ENCODE peak calls at places on chromosomes 4 and X, in seven cellular contexts. V, U, M, R, P, S and O are unnamed samples.

GRCh38 chr4:182862166-182862875 is 54.9 kb downstream of the DCTD start:
- DNase-seq in M (no peak), P (no peak), R (no peak), V (no peak), S (no peak), U (no peak), O (no peak)

GRCh38 chr4:86014599-86014998 is 345.3 kb downstream of the MAPK10 start:
- DNase-seq in M (no peak), U (no peak), P (no peak), S (no peak), V (no peak), R (no peak), O (no peak)

GRCh38 chrX:100663651-100664050 is 19.7 kb downstream of the SRPX2 start:
- DNase-seq in U (no peak), R (no peak), V (no peak), P (no peak), S (no peak), M (no peak), O (no peak)

GRCh38 chr4:94827481-94828110 is 69.8 kb downstream of the BMPR1B start:
- DNase-seq in V (no peak), R (no peak), U (no peak), P (no peak), S (no peak), M (no peak), O (no peak)

GRCh38 chrX:153063315-153063714 is 7.0 kb downstream of the PNMA3 start:
- DNase-seq in R (no peak), P (no peak), V (no peak), S (no peak), M (no peak), U (no peak), O (no peak)

GRCh38 chr4:159504634-159505033 is 401.8 kb downstream of the RAPGEF2 start:
- DNase-seq in V (no peak), S (no peak), P (no peak), U (no peak), R (no peak), M (no peak), O (no peak)

GRCh38 chrX:112614640-112615039 is 65.1 kb downstream of the LHFPL1 start:
- DNase-seq in V (no peak), U (no peak), M (no peak), P (no peak), S (no peak), R (no peak), O (no peak)

GRCh38 chr4:185309770-185310169 is 86.0 kb downstream of the LRP2BP start:
- DNase-seq in R (no peak), S (no peak), V (no peak), U (no peak), P (no peak), M (no peak), O (no peak)

GRCh38 chr4:27082786-27083185 is 222.1 kb downstream of the STIM2 start:
- DNase-seq in M (no peak), S (no peak), R (no peak), P (no peak), V (no peak), U (no peak), O (no peak)

GRCh38 chr4:185782523-185782922 is 29.5 kb downstream of the SORBS2 start:
- DNase-seq in M (no peak), U (no peak), P (no peak), S (no peak), R (no peak), V (no peak), O (no peak)

GRCh38 chr4:18566970-18567799 is 545.6 kb upstream of the LCORL start:
- DNase-seq in P (no peak), S (no peak), M (no peak), V (no peak), U (no peak), R (no peak), O (no peak)

GRCh38 chrX:120380699-120381098 is 18.8 kb downstream of the ATP1B4 start:
- DNase-seq in S (no peak), P (peak; percentile 1), R (no peak), M (no peak), V (no peak), U (peak; percentile 4), O (no peak)

GRCh38 chrX:21949689-21950088 is 9.2 kb downstream of the SMS start:
- DNase-seq in R (no peak), S (no peak), M (no peak), P (no peak), U (no peak), V (no peak), O (no peak)

GRCh38 chr4:78074747-78075146 is 17.6 kb downstream of the FRAS1 start:
- DNase-seq in S (no peak), U (no peak), M (no peak), P (no peak), V (no peak), R (no peak), O (no peak)

GRCh38 chrX:102067966-102068723 is 57.3 kb upstream of the TCEAL2 start:
- DNase-seq in S (no peak), V (no peak), M (no peak), R (no peak), U (peak; percentile 13), P (no peak), O (no peak)

GRCh38 chr4:91577864-91578263 is 725.9 kb upstream of the GRID2 start:
- DNase-seq in M (no peak), R (no peak), U (no peak), P (no peak), V (no peak), S (no peak), O (no peak)

GRCh38 chr4:74451214-74451661 is 6.3 kb downstream of the AREG start:
- DNase-seq in V (no peak), M (no peak), P (no peak), R (no peak), S (no peak), U (no peak), O (no peak)

GRCh38 chrX:19791562-19791961 is 95.8 kb downstream of the SH3KBP1 start:
- DNase-seq in P (no peak), V (no peak), R (no peak), S (no peak), U (no peak), M (no peak), O (no peak)

GRCh38 chrX:101410461-101410860 is 2.4 kb downstream of the HNRNPH2 start:
- DNase-seq in S (no peak), R (no peak), U (no peak), V (no peak), P (no peak), M (no peak), O (no peak)

GRCh38 chr4:25313194-25313895 is 771 bp downstream of the ZCCHC4 start:
- DNase-seq in U (no peak), R (no peak), S (no peak), M (no peak), V (no peak), P (no peak), O (no peak)

GRCh38 chrX:34053931-34054330 is 78.2 kb downstream of the FAM47A start:
- DNase-seq in U (no peak), P (no peak), S (no peak), V (no peak), R (no peak), M (no peak), O (no peak)

GRCh38 chr4:52891743-52892142 is 29.6 kb downstream of the RASL11B start:
- DNase-seq in U (no peak), S (no peak), V (no peak), M (no peak), P (no peak), R (no peak), O (no peak)

GRCh38 chr4:149045731-149046130 is 603.5 kb upstream of the NR3C2 start:
- DNase-seq in M (no peak), R (no peak), U (no peak), V (no peak), S (no peak), P (no peak), O (no peak)

GRCh38 chrX:49272426-49272825 is 2.8 kb downstream of the PPP1R3F start:
- DNase-seq in V (peak; percentile 9), M (no peak), R (no peak), U (peak; percentile 5), S (no peak), P (no peak), O (no peak)

GRCh38 chr4:21512351-21512750 is 436.2 kb downstream of the KCNIP4 start:
- DNase-seq in U (no peak), S (no peak), V (no peak), M (no peak), R (no peak), P (no peak), O (no peak)

GRCh38 chrX:1727531-1728027 is 112.7 kb downstream of the ASMT start:
- DNase-seq in U (no peak), S (no peak), M (no peak), V (no peak), P (no peak), R (no peak), O (no peak)

GRCh38 chr4:186297013-186297645 is 31.1 kb downstream of the F11 start:
- DNase-seq in M (no peak), V (no peak), U (no peak), S (no peak), R (no peak), P (no peak), O (no peak)